ENCODE peak calls at places on chromosome 9, in seven cellular contexts. L is pancreas, S is ovary, Q is fibroblast of villous mesenchyme, C is kidney, X is nephron progenitor cell, G is choroid plexus epithelial cell. V is an unnamed sample.

GRCh38 chr9:91758491-91758981 is 191.5 kb downstream of the ROR2 start:
- DNase-seq in L (no peak), S (no peak), Q (peak), C (no peak), X (peak), G (peak), V (peak)

GRCh38 chr9:21559402-21560280 is 77.5 kb upstream of the IFNE start:
- DNase-seq in L (peak), S (peak), Q (peak), C (peak), X (peak), G (peak), V (peak)

GRCh38 chr9:37840560-37841194 is 40.1 kb downstream of the DCAF10 start:
- DNase-seq in L (no peak), S (no peak), Q (peak), C (no peak), X (no peak), G (peak), V (peak)

GRCh38 chr9:138073408-138073807 is 195.8 kb downstream of the CACNA1B start:
- DNase-seq in L (no peak), S (no peak), Q (no peak), C (peak), X (no peak), G (no peak), V (no peak)

GRCh38 chr9:136432591-136432990 is 7.1 kb downstream of the INPP5E start:
- DNase-seq in L (no peak), S (no peak), Q (no peak), C (peak), X (no peak), G (no peak), V (no peak)

GRCh38 chr9:82488702-82489578 is 500.4 kb downstream of the SPATA31D1 start:
- DNase-seq in L (peak), S (no peak), Q (peak), C (no peak), X (no peak), G (peak), V (peak)

GRCh38 chr9:99244300-99245260 is 22.5 kb downstream of the SEC61B start:
- DNase-seq in L (no peak), S (no peak), Q (no peak), C (no peak), X (no peak), G (no peak), V (no peak)

GRCh38 chr9:38619556-38620447 is 594 bp downstream of the ANKRD18A start:
- DNase-seq in L (peak), S (no peak), Q (no peak), C (peak), X (peak), G (no peak), V (no peak)

GRCh38 chr9:27118916-27119315 is 9.9 kb downstream of the TEK start:
- DNase-seq in L (no peak), S (no peak), Q (no peak), C (no peak), X (no peak), G (peak), V (peak)

GRCh38 chr9:35510366-35510744 is 20.4 kb downstream of the RUSC2 start:
- DNase-seq in L (no peak), S (no peak), Q (no peak), C (no peak), X (no peak), G (no peak), V (no peak)

GRCh38 chr9:121984726-121985402 is 108.2 kb downstream of the TTLL11 start:
- DNase-seq in L (no peak), S (no peak), Q (peak), C (no peak), X (no peak), G (peak), V (peak)

GRCh38 chr9:130535818-130536521 is 43.4 kb upstream of the FUBP3 start:
- DNase-seq in L (no peak), S (no peak), Q (peak), C (no peak), X (peak), G (peak), V (peak)

GRCh38 chr9:89114741-89115140 is 63.9 kb downstream of the SHC3 start:
- DNase-seq in L (no peak), S (no peak), Q (no peak), C (no peak), X (no peak), G (no peak), V (no peak)

GRCh38 chr9:21056931-21057330 is 20.8 kb downstream of the IFNB1 start:
- DNase-seq in L (no peak), S (no peak), Q (peak), C (no peak), X (no peak), G (no peak), V (peak)

GRCh38 chr9:32524558-32525461 is 1.2 kb downstream of the RIGI start:
- DNase-seq in L (peak), S (no peak), Q (peak), C (no peak), X (no peak), G (peak), V (no peak)

GRCh38 chr9:128072144-128073021 is 4.4 kb downstream of the SLC25A25 start:
- DNase-seq in L (peak), S (peak), Q (peak), C (peak), X (no peak), G (peak), V (peak)

GRCh38 chr9:99140685-99141314 is 35.9 kb downstream of the TGFBR1 start:
- DNase-seq in L (peak), S (no peak), Q (peak), C (no peak), X (peak), G (peak), V (peak)

GRCh38 chr9:131349881-131350563 is 43.9 kb upstream of the PRRC2B start:
- DNase-seq in L (peak), S (peak), Q (peak), C (peak), X (peak), G (peak), V (peak)

GRCh38 chr9:94139672-94140417 is 55.6 kb downstream of the PTPDC1 start:
- DNase-seq in L (peak), S (peak), Q (peak), C (peak), X (no peak), G (peak), V (peak)

GRCh38 chr9:13900449-13900848 is 413.5 kb downstream of the NFIB start:
- DNase-seq in L (no peak), S (no peak), Q (no peak), C (no peak), X (no peak), G (no peak), V (no peak)

GRCh38 chr9:17081814-17082213 is 53.0 kb upstream of the CNTLN start:
- DNase-seq in L (no peak), S (no peak), Q (no peak), C (no peak), X (no peak), G (peak), V (no peak)

GRCh38 chr9:17081351-17081750 is 53.5 kb upstream of the CNTLN start:
- DNase-seq in L (no peak), S (no peak), Q (no peak), C (no peak), X (no peak), G (no peak), V (no peak)

GRCh38 chr9:17082343-17082742 is 52.5 kb upstream of the CNTLN start:
- DNase-seq in L (no peak), S (peak), Q (peak), C (peak), X (peak), G (peak), V (peak)
- TF ChIP-seq CTCF in L (no peak), S (no peak), Q (no peak), C (no peak), X (no peak), G (peak), V (no peak)

DNA sequence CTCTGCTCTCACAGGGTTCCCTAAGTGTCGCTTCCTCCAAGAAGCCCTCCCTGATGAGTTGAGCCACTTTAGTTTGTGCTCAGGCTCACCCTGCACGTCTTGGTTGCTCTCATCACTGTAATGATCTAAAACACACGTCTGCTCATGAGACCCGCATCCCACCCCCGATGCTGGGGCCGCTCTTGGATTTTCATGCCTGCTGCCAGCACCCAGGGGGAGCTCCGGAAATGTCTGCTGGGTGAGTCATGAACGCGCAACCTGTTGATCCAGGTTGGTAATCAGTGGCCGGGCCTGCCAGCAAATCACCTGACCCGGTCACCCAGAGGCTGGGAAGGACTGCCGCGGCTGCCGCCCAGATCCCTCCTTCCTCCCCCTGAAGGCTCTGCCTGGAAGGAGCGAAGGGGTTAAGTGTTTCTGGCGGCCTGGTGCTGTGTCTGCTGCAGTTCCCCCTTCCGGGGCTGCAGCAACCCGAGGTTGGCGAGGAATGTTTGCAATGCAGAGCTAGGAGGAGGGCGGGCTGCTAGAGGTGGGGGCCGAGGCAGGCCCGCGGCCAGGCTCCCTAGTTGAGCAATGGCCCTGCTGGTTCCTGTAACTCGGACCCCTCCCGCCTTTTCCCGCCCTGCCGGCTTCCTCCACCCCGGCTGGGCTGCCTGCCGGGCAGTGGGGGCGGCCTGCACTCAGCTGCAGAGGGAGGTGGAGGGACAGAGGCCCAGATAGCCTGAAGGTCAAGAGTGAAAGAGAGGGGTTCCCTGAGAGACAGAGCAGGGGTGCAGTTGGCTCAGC is 156.1 kb upstream of the IER5L start:
- DNase-seq in L (peak), S (peak), Q (peak), C (peak), X (peak), G (peak), V (peak)
- TF ChIP-seq CTCF in L (no peak), S (no peak), Q (peak), C (no peak), X (no peak), G (peak), V (peak)

GRCh38 chr9:134099123-134099761 is 31.4 kb upstream of the BRD3 start:
- DNase-seq in L (no peak), S (no peak), Q (peak), C (no peak), X (peak), G (peak), V (peak)
- TF ChIP-seq CTCF in L (peak), S (no peak), Q (peak), C (peak), X (peak), G (peak), V (peak)

GRCh38 chr9:125100822-125101221 is 42.5 kb downstream of the SCAI start:
- DNase-seq in L (no peak), S (no peak), Q (no peak), C (no peak), X (no peak), G (no peak), V (no peak)
- TF ChIP-seq CTCF in L (no peak), S (no peak), Q (no peak), C (no peak), X (no peak), G (no peak), V (no peak)

GRCh38 chr9:95810814-95811213 is 64.7 kb upstream of the ERCC6L2 start:
- DNase-seq in L (no peak), S (no peak), Q (no peak), C (no peak), X (no peak), G (no peak), V (no peak)

GRCh38 chr9:95808001-95808400 is 67.5 kb upstream of the ERCC6L2 start:
- DNase-seq in L (no peak), S (no peak), Q (peak), C (no peak), X (no peak), G (peak), V (peak)

GRCh38 chr9:95807326-95807947 is 68.1 kb upstream of the ERCC6L2 start:
- DNase-seq in L (no peak), S (peak), Q (peak), C (no peak), X (no peak), G (peak), V (no peak)

GRCh38 chr9:95809686-95810085 is 65.8 kb upstream of the ERCC6L2 start:
- DNase-seq in L (no peak), S (no peak), Q (no peak), C (no peak), X (no peak), G (no peak), V (peak)

DNA sequence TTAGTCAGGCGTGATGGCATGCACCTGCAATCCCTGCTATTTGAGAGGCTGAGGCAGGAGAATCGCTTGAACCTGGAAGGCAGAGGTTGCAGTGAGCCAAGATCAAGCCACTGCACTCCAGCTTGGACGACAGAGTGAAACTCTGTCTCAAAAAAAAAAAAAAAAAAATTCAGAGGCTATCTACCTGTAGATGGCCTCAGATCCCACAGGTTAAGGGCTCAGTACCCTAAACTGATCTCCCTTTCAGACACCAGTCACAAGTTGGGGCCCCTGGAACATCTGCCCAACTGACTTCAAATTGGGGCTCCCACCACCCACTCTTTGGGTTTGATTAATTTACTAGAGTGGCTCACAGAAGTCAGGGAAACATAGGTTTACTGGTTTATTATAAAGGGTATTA is 65.4 kb upstream of the ERCC6L2 start:
- DNase-seq in L (no peak), S (no peak), Q (no peak), C (no peak), X (no peak), G (no peak), V (no peak)
- TF ChIP-seq CTCF in L (no peak), S (no peak), Q (no peak), C (no peak), X (no peak), G (no peak), V (no peak)

V was measured in HFFc6.